ENCODE peak calls at places on chromosomes 12 and 14, in nine cellular contexts. One of them, this sample, is unnamed.
A peak's percentile ranks its signal among the peaks of the same experiment; 100 is the strongest.

GRCh38 chr14:54866588-54866987 is 36.0 kb downstream of the GCH1 start:
- DNase-seq in A549: no peak
- DNase-seq in CD8-positive, alpha-beta T cell: no peak
- DNase-seq in neural progenitor cell: no peak
- DNase-seq in BJ: no peak
- DNase-seq in choroid plexus epithelial cell: no peak
- DNase-seq in GM23338: no peak
- DNase-seq in cardiac fibroblast: no peak
- DNase-seq in esophagus squamous epithelium: no peak
- DNase-seq in this sample: no peak

GRCh38 chr12:91384391-91384790 is 201.8 kb upstream of the DCN start:
- DNase-seq in A549: no peak
- DNase-seq in CD8-positive, alpha-beta T cell: no peak
- DNase-seq in neural progenitor cell: no peak
- DNase-seq in BJ: no peak
- DNase-seq in choroid plexus epithelial cell: no peak
- DNase-seq in GM23338: no peak
- DNase-seq in cardiac fibroblast: no peak
- DNase-seq in esophagus squamous epithelium: no peak
- DNase-seq in this sample: no peak

GRCh38 chr12:101891462-101891971 is 14.1 kb downstream of the DRAM1 start:
- DNase-seq in A549: peak; percentile 67
- DNase-seq in CD8-positive, alpha-beta T cell: no peak
- DNase-seq in neural progenitor cell: no peak
- DNase-seq in BJ: peak; percentile 74
- DNase-seq in choroid plexus epithelial cell: peak; percentile 79
- DNase-seq in GM23338: no peak
- DNase-seq in cardiac fibroblast: peak; percentile 69
- DNase-seq in esophagus squamous epithelium: no peak
- DNase-seq in this sample: peak; percentile 55

GRCh38 chr12:44462729-44463128 is 413.4 kb downstream of the NELL2 start:
- DNase-seq in A549: no peak
- DNase-seq in CD8-positive, alpha-beta T cell: no peak
- DNase-seq in neural progenitor cell: no peak
- DNase-seq in BJ: no peak
- DNase-seq in choroid plexus epithelial cell: no peak
- DNase-seq in GM23338: no peak
- DNase-seq in cardiac fibroblast: no peak
- DNase-seq in esophagus squamous epithelium: no peak
- DNase-seq in this sample: no peak

GRCh38 chr12:116152268-116152667 is 125.2 kb downstream of the MED13L start:
- DNase-seq in A549: peak; percentile 33
- DNase-seq in CD8-positive, alpha-beta T cell: no peak
- DNase-seq in neural progenitor cell: no peak
- DNase-seq in BJ: no peak
- DNase-seq in choroid plexus epithelial cell: peak; percentile 98
- DNase-seq in GM23338: no peak
- DNase-seq in cardiac fibroblast: peak; percentile 85
- DNase-seq in esophagus squamous epithelium: no peak
- DNase-seq in this sample: peak; percentile 63

GRCh38 chr12:53938276-53939140 is at the start of gene HOXC13:
- DNase-seq in A549: peak; percentile 100
- DNase-seq in CD8-positive, alpha-beta T cell: no peak
- DNase-seq in neural progenitor cell: peak; percentile 83
- DNase-seq in BJ: peak; percentile 70
- DNase-seq in choroid plexus epithelial cell: no peak
- DNase-seq in GM23338: peak; percentile 99
- DNase-seq in cardiac fibroblast: peak; percentile 7
- DNase-seq in esophagus squamous epithelium: no peak
- DNase-seq in this sample: peak; percentile 58

GRCh38 chr14:29518335-29518734 is 409.3 kb downstream of the PRKD1 start:
- DNase-seq in A549: no peak
- DNase-seq in CD8-positive, alpha-beta T cell: no peak
- DNase-seq in neural progenitor cell: no peak
- DNase-seq in BJ: no peak
- DNase-seq in choroid plexus epithelial cell: peak; percentile 54
- DNase-seq in GM23338: no peak
- DNase-seq in cardiac fibroblast: peak; percentile 38
- DNase-seq in esophagus squamous epithelium: no peak
- DNase-seq in this sample: no peak

GRCh38 chr14:102481791-102482238 is 27.8 kb downstream of the ANKRD9 start:
- DNase-seq in A549: peak; percentile 35
- DNase-seq in CD8-positive, alpha-beta T cell: no peak
- DNase-seq in neural progenitor cell: no peak
- DNase-seq in BJ: no peak
- DNase-seq in choroid plexus epithelial cell: peak; percentile 23
- DNase-seq in GM23338: no peak
- DNase-seq in cardiac fibroblast: no peak
- DNase-seq in esophagus squamous epithelium: no peak
- DNase-seq in this sample: no peak

GRCh38 chr14:88628033-88628432 is 65.2 kb downstream of the ZC3H14 start:
- DNase-seq in A549: no peak
- DNase-seq in CD8-positive, alpha-beta T cell: no peak
- DNase-seq in neural progenitor cell: no peak
- DNase-seq in BJ: no peak
- DNase-seq in choroid plexus epithelial cell: no peak
- DNase-seq in GM23338: no peak
- DNase-seq in cardiac fibroblast: no peak
- DNase-seq in esophagus squamous epithelium: no peak
- DNase-seq in this sample: no peak

GRCh38 chr14:34251662-34252061 is 210.4 kb downstream of the SPTSSA start:
- DNase-seq in A549: no peak
- DNase-seq in CD8-positive, alpha-beta T cell: no peak
- DNase-seq in neural progenitor cell: no peak
- DNase-seq in BJ: no peak
- DNase-seq in choroid plexus epithelial cell: no peak
- DNase-seq in GM23338: no peak
- DNase-seq in cardiac fibroblast: no peak
- DNase-seq in esophagus squamous epithelium: no peak
- DNase-seq in this sample: no peak

GRCh38 chr12:3129301-3130052 is 52.3 kb downstream of the TSPAN9 start:
- DNase-seq in A549: no peak
- DNase-seq in CD8-positive, alpha-beta T cell: no peak
- DNase-seq in neural progenitor cell: no peak
- DNase-seq in BJ: no peak
- DNase-seq in choroid plexus epithelial cell: peak; percentile 94
- DNase-seq in GM23338: no peak
- DNase-seq in cardiac fibroblast: peak; percentile 63
- DNase-seq in esophagus squamous epithelium: no peak
- DNase-seq in this sample: peak; percentile 49

DNA sequence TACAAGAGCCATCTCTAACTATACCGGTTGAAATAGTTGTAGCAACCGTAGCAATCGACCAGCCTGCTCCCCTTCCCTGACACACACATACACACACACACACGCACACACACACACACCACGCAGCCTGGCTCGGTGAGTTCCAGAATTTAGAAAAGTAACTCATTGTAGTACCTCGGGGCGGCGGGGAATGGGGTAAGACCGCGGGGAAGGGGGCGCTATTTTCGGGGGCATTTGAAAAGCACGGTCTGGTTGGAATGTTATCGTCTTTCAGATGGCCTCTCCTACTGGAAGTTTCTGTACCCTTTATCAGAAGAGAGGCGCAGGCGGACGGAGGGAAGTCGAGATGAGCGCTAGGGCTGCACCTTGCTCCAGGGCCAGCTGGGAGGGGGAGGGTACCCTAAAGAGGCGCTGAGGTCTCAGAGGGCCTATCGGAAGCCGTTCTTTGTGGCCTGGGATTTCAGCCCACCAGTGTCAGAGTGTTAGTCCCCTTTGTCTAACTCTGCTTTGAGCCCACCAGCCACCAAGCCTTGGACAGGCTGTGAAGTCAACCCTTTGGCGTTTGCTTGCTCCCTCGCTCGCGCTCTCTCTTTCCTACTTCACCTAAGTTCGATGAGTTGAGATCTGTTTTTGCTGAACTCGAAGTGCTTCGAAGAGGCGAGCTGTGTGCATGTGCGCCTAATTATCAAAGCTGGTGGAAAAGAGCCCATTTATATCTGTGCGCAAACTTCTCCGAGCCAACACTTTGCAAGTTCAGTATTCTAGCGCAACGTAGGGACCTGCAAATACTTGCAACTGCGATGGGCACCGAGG is 844 bp downstream of the COL2A1 start:
- DNase-seq in A549: peak; percentile 20
- DNase-seq in CD8-positive, alpha-beta T cell: no peak
- DNase-seq in neural progenitor cell: peak; percentile 72
- DNase-seq in BJ: no peak
- DNase-seq in choroid plexus epithelial cell: no peak
- DNase-seq in GM23338: peak; percentile 64
- DNase-seq in cardiac fibroblast: no peak
- DNase-seq in esophagus squamous epithelium: no peak
- DNase-seq in this sample: no peak
- H3K4me3 ChIP-seq in A549: peak overlapping the region; percentile 46
- H3K4me3 ChIP-seq in CD8-positive, alpha-beta T cell: peak overlapping the region; percentile 53
- H3K4me3 ChIP-seq in neural progenitor cell: peak overlapping the region; percentile 66
- H3K4me3 ChIP-seq in BJ: peak overlapping the region; percentile 20
- H3K4me3 ChIP-seq in choroid plexus epithelial cell: no peak overlapping the region
- H3K4me3 ChIP-seq in GM23338: peak overlapping the region; percentile 79
- H3K4me3 ChIP-seq in cardiac fibroblast: no peak overlapping the region
- H3K4me3 ChIP-seq in esophagus squamous epithelium: peak overlapping the region; percentile 69
- H3K4me3 ChIP-seq in this sample: no peak overlapping the region

GRCh38 chr12:13161172-13161571 is 35.4 kb upstream of the EMP1 start:
- DNase-seq in A549: no peak
- DNase-seq in CD8-positive, alpha-beta T cell: no peak
- DNase-seq in neural progenitor cell: no peak
- DNase-seq in BJ: no peak
- DNase-seq in choroid plexus epithelial cell: no peak
- DNase-seq in GM23338: no peak
- DNase-seq in cardiac fibroblast: no peak
- DNase-seq in esophagus squamous epithelium: no peak
- DNase-seq in this sample: no peak
- TF ChIP-seq CTCF in A549: no peak
- TF ChIP-seq CTCF in CD8-positive, alpha-beta T cell: no peak
- TF ChIP-seq CTCF in neural progenitor cell: peak; percentile 43
- TF ChIP-seq CTCF in BJ: peak; percentile 25
- TF ChIP-seq CTCF in choroid plexus epithelial cell: peak; percentile 53
- TF ChIP-seq CTCF in GM23338: no peak
- TF ChIP-seq CTCF in cardiac fibroblast: peak; percentile 25
- TF ChIP-seq CTCF in esophagus squamous epithelium: peak; percentile 52
- TF ChIP-seq CTCF in this sample: peak; percentile 28

GRCh38 chr12:131989021-131989420 is 39.3 kb downstream of the EP400 start:
- DNase-seq in A549: no peak
- DNase-seq in CD8-positive, alpha-beta T cell: no peak
- DNase-seq in neural progenitor cell: no peak
- DNase-seq in BJ: no peak
- DNase-seq in choroid plexus epithelial cell: no peak
- DNase-seq in GM23338: no peak
- DNase-seq in cardiac fibroblast: no peak
- DNase-seq in esophagus squamous epithelium: no peak
- DNase-seq in this sample: no peak

GRCh38 chr12:131991816-131992430 is 42.2 kb downstream of the EP400 start:
- DNase-seq in A549: no peak
- DNase-seq in CD8-positive, alpha-beta T cell: no peak
- DNase-seq in neural progenitor cell: no peak
- DNase-seq in BJ: no peak
- DNase-seq in choroid plexus epithelial cell: no peak
- DNase-seq in GM23338: no peak
- DNase-seq in cardiac fibroblast: no peak
- DNase-seq in esophagus squamous epithelium: no peak
- DNase-seq in this sample: no peak

GRCh38 chr12:131990066-131990979 is 40.6 kb downstream of the EP400 start:
- DNase-seq in A549: no peak
- DNase-seq in CD8-positive, alpha-beta T cell: no peak
- DNase-seq in neural progenitor cell: peak; percentile 89
- DNase-seq in BJ: no peak
- DNase-seq in choroid plexus epithelial cell: peak; percentile 79
- DNase-seq in GM23338: peak; percentile 80
- DNase-seq in cardiac fibroblast: no peak
- DNase-seq in esophagus squamous epithelium: no peak
- DNase-seq in this sample: no peak

GRCh38 chr12:131988054-131988796 is 38.5 kb downstream of the EP400 start:
- DNase-seq in A549: no peak
- DNase-seq in CD8-positive, alpha-beta T cell: no peak
- DNase-seq in neural progenitor cell: peak; percentile 19
- DNase-seq in BJ: no peak
- DNase-seq in choroid plexus epithelial cell: peak; percentile 31
- DNase-seq in GM23338: no peak
- DNase-seq in cardiac fibroblast: no peak
- DNase-seq in esophagus squamous epithelium: no peak
- DNase-seq in this sample: no peak

DNA sequence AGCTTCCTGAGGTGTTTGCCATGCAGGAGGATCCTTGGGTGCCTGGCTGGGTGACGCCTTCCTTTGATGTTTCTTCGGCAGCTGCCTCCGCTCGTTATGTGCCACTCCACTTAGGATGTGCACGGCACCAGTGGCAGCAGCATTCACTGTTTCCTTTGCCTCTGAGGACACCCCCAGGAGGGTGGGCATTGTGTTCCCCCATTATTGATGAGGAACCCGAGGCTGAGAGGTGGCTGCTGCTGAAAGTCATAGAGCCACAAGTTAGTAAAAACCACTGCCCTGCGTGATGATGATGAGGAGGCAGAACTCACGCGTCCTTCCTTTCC is 41.2 kb downstream of the EP400 start:
- DNase-seq in A549: no peak
- DNase-seq in CD8-positive, alpha-beta T cell: no peak
- DNase-seq in neural progenitor cell: no peak
- DNase-seq in BJ: no peak
- DNase-seq in choroid plexus epithelial cell: no peak
- DNase-seq in GM23338: no peak
- DNase-seq in cardiac fibroblast: no peak
- DNase-seq in esophagus squamous epithelium: no peak
- DNase-seq in this sample: no peak
- H3K4me3 ChIP-seq in A549: no peak overlapping the region
- H3K4me3 ChIP-seq in CD8-positive, alpha-beta T cell: no peak overlapping the region
- H3K4me3 ChIP-seq in neural progenitor cell: peak overlapping the region; percentile 42
- H3K4me3 ChIP-seq in BJ: no peak overlapping the region
- H3K4me3 ChIP-seq in choroid plexus epithelial cell: no peak overlapping the region
- H3K4me3 ChIP-seq in GM23338: no peak overlapping the region
- H3K4me3 ChIP-seq in cardiac fibroblast: no peak overlapping the region
- H3K4me3 ChIP-seq in esophagus squamous epithelium: no peak overlapping the region
- H3K4me3 ChIP-seq in this sample: no peak overlapping the region

GRCh38 chr12:88113871-88114270 is 28.0 kb downstream of the CEP290 start:
- DNase-seq in A549: no peak
- DNase-seq in CD8-positive, alpha-beta T cell: no peak
- DNase-seq in neural progenitor cell: no peak
- DNase-seq in BJ: no peak
- DNase-seq in choroid plexus epithelial cell: peak; percentile 9
- DNase-seq in GM23338: no peak
- DNase-seq in cardiac fibroblast: no peak
- DNase-seq in esophagus squamous epithelium: no peak
- DNase-seq in this sample: no peak

GRCh38 chr12:88108021-88108420 is 33.9 kb downstream of the CEP290 start:
- DNase-seq in A549: no peak
- DNase-seq in CD8-positive, alpha-beta T cell: no peak
- DNase-seq in neural progenitor cell: no peak
- DNase-seq in BJ: no peak
- DNase-seq in choroid plexus epithelial cell: peak; percentile 66
- DNase-seq in GM23338: no peak
- DNase-seq in cardiac fibroblast: peak; percentile 35
- DNase-seq in esophagus squamous epithelium: no peak
- DNase-seq in this sample: no peak

DNA sequence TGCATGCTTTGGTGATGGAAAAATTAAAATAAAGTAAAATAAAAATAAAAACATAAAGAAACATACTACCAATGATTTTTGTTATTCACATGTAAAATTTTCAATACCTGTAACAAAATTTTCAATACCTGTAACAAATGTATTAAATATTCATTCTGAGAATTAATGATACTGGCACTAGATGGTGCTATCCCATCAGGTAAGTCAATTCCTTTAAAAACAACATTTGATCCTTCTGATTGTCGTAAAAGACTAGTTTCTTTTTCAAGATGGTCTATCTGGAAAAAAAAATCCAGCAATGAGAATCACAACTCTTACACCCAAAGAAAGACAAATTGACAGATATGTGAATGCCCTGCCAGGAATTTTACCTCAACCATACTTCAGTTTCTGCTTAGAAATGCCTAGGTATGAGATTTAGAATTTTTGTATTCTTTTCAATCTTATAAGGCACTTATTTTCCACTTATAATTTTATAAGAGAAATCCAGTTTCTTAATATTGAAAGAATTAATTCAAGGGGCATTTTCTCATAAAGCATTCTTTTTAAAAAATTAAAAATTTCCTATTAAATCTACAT is 30.7 kb downstream of the CEP290 start:
- DNase-seq in A549: peak; percentile 74
- DNase-seq in CD8-positive, alpha-beta T cell: no peak
- DNase-seq in neural progenitor cell: peak; percentile 8
- DNase-seq in BJ: peak; percentile 15
- DNase-seq in choroid plexus epithelial cell: peak; percentile 80
- DNase-seq in GM23338: peak; percentile 57
- DNase-seq in cardiac fibroblast: peak; percentile 68
- DNase-seq in esophagus squamous epithelium: no peak
- DNase-seq in this sample: peak; percentile 21
- TF ChIP-seq CTCF in A549: peak; percentile 39
- TF ChIP-seq CTCF in CD8-positive, alpha-beta T cell: peak; percentile 46
- TF ChIP-seq CTCF in neural progenitor cell: peak; percentile 57
- TF ChIP-seq CTCF in BJ: peak; percentile 39
- TF ChIP-seq CTCF in choroid plexus epithelial cell: peak; percentile 37
- TF ChIP-seq CTCF in GM23338: no peak
- TF ChIP-seq CTCF in cardiac fibroblast: peak; percentile 37
- TF ChIP-seq CTCF in esophagus squamous epithelium: peak; percentile 67
- TF ChIP-seq CTCF in this sample: peak; percentile 39

This sample was measured in AG09309.